ENCODE peak calls at places on chromosomes 7 and 10, in nine cellular contexts. T is GM04504; J is activated CD4-positive, alpha-beta memory T cell treated with anti-CD3 and anti-CD28 coated beads, Interleukin-2, amount 10 ng/mL, durations not matched to agents 7 days and 5 days; G is adrenal gland; L is HT-29; D is SK-N-DZ; R is D341Med; W is fibroblast of mammary gland; E is CD8-positive, alpha-beta T cell. Z is an unnamed sample.

GRCh38 chr10:30821994-30822692 is 192.6 kb upstream of the LYZL2 start:
- DNase-seq in T (no peak), J (no peak), G (no peak), L (no peak), D (no peak), R (no peak), W (no peak), E (no peak), Z (no peak)

GRCh38 chr10:76127984-76128589 is 696.7 kb downstream of the LRMDA start:
- DNase-seq in T (no peak), J (no peak), G (no peak), L (no peak), D (no peak), R (no peak), W (no peak), E (no peak), Z (no peak)

GRCh38 chr7:2663121-2663886 is 24.7 kb upstream of the AMZ1 start:
- DNase-seq in T (no peak), J (no peak), G (peak), L (peak), D (no peak), R (no peak), W (no peak), E (no peak), Z (no peak)

GRCh38 chr7:38863609-38864291 is 45.2 kb downstream of the VPS41 start:
- DNase-seq in T (no peak), J (no peak), G (no peak), L (peak), D (no peak), R (no peak), W (no peak), E (no peak), Z (peak)

GRCh38 chr7:20784311-20785210 is 2.1 kb downstream of the SP8 start:
- DNase-seq in T (no peak), J (no peak), G (no peak), L (no peak), D (no peak), R (peak), W (peak), E (no peak), Z (peak)

GRCh38 chr7:134533288-134533771 is 6.0 kb downstream of the AKR1B10 start:
- DNase-seq in T (no peak), J (no peak), G (no peak), L (peak), D (no peak), R (no peak), W (peak), E (no peak), Z (no peak)

GRCh38 chr10:131832056-131832685 is 68.6 kb upstream of the PPP2R2D start:
- DNase-seq in T (no peak), J (no peak), G (peak), L (no peak), D (no peak), R (no peak), W (no peak), E (no peak), Z (no peak)

GRCh38 chr7:82841828-82842227 is 320.9 kb downstream of the PCLO start:
- DNase-seq in T (peak), J (no peak), G (no peak), L (no peak), D (no peak), R (no peak), W (no peak), E (no peak), Z (no peak)

GRCh38 chr10:114694735-114695134 is 36.7 kb upstream of the ABLIM1 start:
- DNase-seq in T (no peak), J (peak), G (no peak), L (peak), D (no peak), R (no peak), W (no peak), E (peak), Z (peak)

GRCh38 chr10:127013251-127013656 is 108.0 kb downstream of the DOCK1 start:
- DNase-seq in T (no peak), J (no peak), G (no peak), L (peak), D (no peak), R (no peak), W (no peak), E (no peak), Z (no peak)